ENCODE peak calls at places on chromosomes 6 and 20, in ten cellular contexts. R is GM13977; H is heart right ventricle; Z is heart left ventricle; B is IMR-90; W is glutamatergic neuron; L is fibroblast of pulmonary artery; F is AG10803; K is CD8-positive, alpha-beta T cell; X is upper lobe of right lung. P is an unnamed sample.

GRCh38 chr6:21046276-21046675 is 512.0 kb downstream of the CDKAL1 start:
- DNase-seq in R (no peak), H (peak; percentile 11), Z (no peak), B (no peak), W (no peak), L (no peak), F (no peak), K (no peak), X (no peak), P (no peak)

GRCh38 chr20:37190354-37190753 is 11.0 kb upstream of the MROH8 start:
- DNase-seq in R (no peak), H (no peak), Z (no peak), B (no peak), W (no peak), L (no peak), F (no peak), K (no peak), X (no peak), P (no peak)

GRCh38 chr20:1312904-1313235 is 16.1 kb downstream of the SDCBP2 start:
- DNase-seq in R (no peak), H (no peak), Z (no peak), B (no peak), W (no peak), L (no peak), F (no peak), K (no peak), X (no peak), P (no peak)

GRCh38 chr6:14386263-14386981 is 268.9 kb downstream of the CD83 start:
- DNase-seq in R (no peak), H (no peak), Z (no peak), B (no peak), W (no peak), L (no peak), F (no peak), K (no peak), X (no peak), P (no peak)

GRCh38 chr20:54214566-54214965 is 6.7 kb downstream of the PFDN4 start:
- DNase-seq in R (no peak), H (peak; percentile 17), Z (no peak), B (no peak), W (no peak), L (no peak), F (no peak), K (no peak), X (no peak), P (no peak)

GRCh38 chr6:108484016-108484415 is 76.7 kb upstream of the FOXO3 start:
- DNase-seq in R (no peak), H (no peak), Z (no peak), B (no peak), W (no peak), L (no peak), F (no peak), K (no peak), X (no peak), P (no peak)

GRCh38 chr20:1912056-1912455 is 16.8 kb downstream of the SIRPA start:
- DNase-seq in R (no peak), H (peak; percentile 61), Z (peak; percentile 60), B (no peak), W (no peak), L (peak; percentile 40), F (no peak), K (no peak), X (peak; percentile 29), P (no peak)

GRCh38 chr20:40990542-40991120 is 38.0 kb upstream of the TOP1 start:
- DNase-seq in R (peak; percentile 73), H (peak; percentile 83), Z (peak; percentile 79), B (peak; percentile 87), W (peak; percentile 78), L (peak; percentile 92), F (peak; percentile 84), K (peak; percentile 62), X (peak; percentile 83), P (peak; percentile 94)

GRCh38 chr20:58331961-58332551 is 22.5 kb downstream of the RAB22A start:
- DNase-seq in R (no peak), H (no peak), Z (no peak), B (no peak), W (no peak), L (no peak), F (no peak), K (no peak), X (no peak), P (no peak)

GRCh38 chr20:45842169-45842812 is 8.7 kb downstream of the SNX21 start:
- DNase-seq in R (peak; percentile 67), H (no peak), Z (no peak), B (peak; percentile 59), W (no peak), L (peak; percentile 31), F (peak; percentile 83), K (no peak), X (no peak), P (no peak)

GRCh38 chr6:144599615-144600014 is 314.5 kb downstream of the UTRN start:
- DNase-seq in R (no peak), H (no peak), Z (no peak), B (no peak), W (no peak), L (no peak), F (no peak), K (no peak), X (no peak), P (no peak)

DNA sequence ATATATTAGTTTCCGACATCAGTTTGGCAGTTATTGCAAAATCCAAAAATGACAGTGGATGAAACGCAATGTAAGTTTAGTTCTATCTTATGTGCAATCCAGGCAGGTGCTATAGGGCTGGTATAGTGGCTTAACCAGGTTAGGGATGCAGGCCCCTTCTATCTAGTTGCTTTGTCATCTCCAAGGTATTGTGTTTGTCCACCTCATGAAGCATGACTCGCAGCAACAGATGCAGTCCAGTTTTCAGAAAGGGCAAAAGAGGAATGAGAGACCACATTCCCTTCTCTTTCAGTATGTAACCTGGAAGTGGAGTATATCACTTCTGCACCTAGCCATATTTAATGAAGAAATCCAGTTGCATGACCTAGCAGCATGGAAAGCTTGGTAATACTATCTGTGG is 59.7 kb downstream of the PKIB start:
- DNase-seq in R (no peak), H (no peak), Z (no peak), B (no peak), W (no peak), L (no peak), F (no peak), K (no peak), X (no peak), P (no peak)
- TF ChIP-seq CTCF in R (no peak), H (no peak), Z (no peak), B (no peak), W (no peak), L (no peak), F (no peak), K (no peak), X (no peak), P (no peak)

GRCh38 chr6:41724638-41725501 is 10.5 kb downstream of the TFEB start:
- DNase-seq in R (no peak), H (no peak), Z (no peak), B (no peak), W (no peak), L (no peak), F (peak; percentile 41), K (no peak), X (no peak), P (no peak)
- TF ChIP-seq CTCF in R (no peak), H (no peak), Z (no peak), B (no peak), W (no peak), L (no peak), F (no peak), K (no peak), X (no peak), P (no peak)

GRCh38 chr6:161101517-161101916 is 109.9 kb downstream of the MAP3K4 start:
- DNase-seq in R (no peak), H (no peak), Z (no peak), B (peak; percentile 17), W (peak; percentile 46), L (peak; percentile 12), F (no peak), K (no peak), X (no peak), P (no peak)

GRCh38 chr6:161105408-161105807 is 113.8 kb downstream of the MAP3K4 start:
- DNase-seq in R (no peak), H (no peak), Z (no peak), B (no peak), W (no peak), L (no peak), F (no peak), K (no peak), X (no peak), P (no peak)

GRCh38 chr6:161103475-161103874 is 111.9 kb downstream of the MAP3K4 start:
- DNase-seq in R (no peak), H (no peak), Z (no peak), B (no peak), W (no peak), L (no peak), F (no peak), K (no peak), X (no peak), P (no peak)

GRCh38 chr6:161107779-161108380 is 116.3 kb downstream of the MAP3K4 start:
- DNase-seq in R (no peak), H (no peak), Z (no peak), B (no peak), W (no peak), L (no peak), F (no peak), K (no peak), X (no peak), P (no peak)

GRCh38 chr6:161104966-161105365 is 113.4 kb downstream of the MAP3K4 start:
- DNase-seq in R (no peak), H (no peak), Z (no peak), B (peak; percentile 33), W (no peak), L (peak; percentile 23), F (peak; percentile 61), K (no peak), X (no peak), P (no peak)
- TF ChIP-seq CTCF in R (no peak), H (no peak), Z (no peak), B (no peak), W (no peak), L (no peak), F (no peak), K (no peak), X (no peak), P (no peak)

GRCh38 chr20:23024701-23025100 is 10.4 kb upstream of the SSTR4 start:
- DNase-seq in R (no peak), H (no peak), Z (no peak), B (peak; percentile 12), W (no peak), L (peak; percentile 64), F (no peak), K (no peak), X (no peak), P (no peak)

GRCh38 chr20:23022849-23023248 is 12.3 kb upstream of the SSTR4 start:
- DNase-seq in R (no peak), H (no peak), Z (no peak), B (no peak), W (no peak), L (peak; percentile 18), F (no peak), K (no peak), X (no peak), P (no peak)

GRCh38 chr20:23021941-23022340 is 13.2 kb upstream of the SSTR4 start:
- DNase-seq in R (no peak), H (no peak), Z (no peak), B (peak; percentile 10), W (no peak), L (no peak), F (no peak), K (no peak), X (no peak), P (no peak)

GRCh38 chr20:23021541-23021940 is 13.6 kb upstream of the SSTR4 start:
- DNase-seq in R (no peak), H (no peak), Z (no peak), B (no peak), W (no peak), L (no peak), F (no peak), K (no peak), X (no peak), P (peak; percentile 5)

GRCh38 chr20:23023621-23024187 is 11.4 kb upstream of the SSTR4 start:
- DNase-seq in R (no peak), H (no peak), Z (no peak), B (no peak), W (no peak), L (no peak), F (no peak), K (no peak), X (no peak), P (peak; percentile 6)
- TF ChIP-seq CTCF in R (no peak), H (no peak), Z (no peak), B (no peak), W (no peak), L (no peak), F (no peak), K (no peak), X (no peak), P (no peak)

P was measured in RWPE2.